ENCODE peak calls at places on chromosomes 16 and 17, in seven cellular contexts. M, D, A, Y, I, T and U are unnamed samples.

GRCh38 chr17:30290696-30291570 is 811 bp downstream of the BLMH start:
- DNase-seq in M (peak), D (peak), A (peak), Y (peak), I (peak), T (no peak), U (peak)

GRCh38 chr17:38917259-38917658 is 8.2 kb upstream of the LASP1NB start:
- DNase-seq in M (no peak), D (no peak), A (peak), Y (no peak), I (no peak), T (no peak), U (no peak)

GRCh38 chr16:648071-648785 is 937 bp upstream of the WDR90 start:
- DNase-seq in M (peak), D (no peak), A (peak), Y (no peak), I (no peak), T (peak), U (no peak)

GRCh38 chr17:36149296-36149820 is 27.1 kb downstream of the TBC1D3B start:
- DNase-seq in M (no peak), D (no peak), A (no peak), Y (no peak), I (no peak), T (peak), U (no peak)

GRCh38 chr16:4689091-4689671 is 4.2 kb upstream of the NUDT16L1 start:
- DNase-seq in M (no peak), D (no peak), A (no peak), Y (no peak), I (peak), T (no peak), U (no peak)

GRCh38 chr17:69342896-69343644 is 16.1 kb upstream of the ABCA5 start:
- DNase-seq in M (no peak), D (no peak), A (peak), Y (no peak), I (no peak), T (no peak), U (no peak)

GRCh38 chr16:88655053-88655732 is 4.3 kb upstream of the CYBA start:
- DNase-seq in M (no peak), D (no peak), A (no peak), Y (no peak), I (peak), T (no peak), U (no peak)

GRCh38 chr17:65453204-65453931 is 108.1 kb downstream of the AXIN2 start:
- DNase-seq in M (no peak), D (no peak), A (no peak), Y (no peak), I (no peak), T (no peak), U (no peak)

GRCh38 chr16:76653390-76654026 is 376.3 kb downstream of the CNTNAP4 start:
- DNase-seq in M (peak), D (peak), A (peak), Y (peak), I (no peak), T (peak), U (no peak)

GRCh38 chr16:56348168-56349085 is 76.9 kb downstream of the AMFR start:
- DNase-seq in M (peak), D (no peak), A (no peak), Y (peak), I (peak), T (no peak), U (no peak)

GRCh38 chr16:1414532-1415265 is at the start of gene UNKL:
- DNase-seq in M (peak), D (peak), A (peak), Y (peak), I (peak), T (peak), U (peak)

GRCh38 chr17:17609121-17609520 is 17.6 kb upstream of the PEMT start:
- DNase-seq in M (no peak), D (no peak), A (peak), Y (no peak), I (no peak), T (no peak), U (no peak)

GRCh38 chr17:59845595-59846390 is 47.0 kb downstream of the TUBD1 start:
- DNase-seq in M (peak), D (peak), A (peak), Y (peak), I (no peak), T (peak), U (no peak)

GRCh38 chr16:78669994-78670393 is 570.5 kb downstream of the WWOX start:
- DNase-seq in M (no peak), D (no peak), A (no peak), Y (no peak), I (peak), T (no peak), U (no peak)

GRCh38 chr16:84839956-84840355 is 20.2 kb downstream of the CRISPLD2 start:
- DNase-seq in M (no peak), D (no peak), A (no peak), Y (no peak), I (no peak), T (peak), U (peak)

GRCh38 chr17:80942360-80943345 is 49.0 kb upstream of the CHMP6 start:
- DNase-seq in M (no peak), D (no peak), A (no peak), Y (no peak), I (peak), T (no peak), U (no peak)

GRCh38 chr17:61139219-61139618 is 260.4 kb upstream of the TBX2 start:
- DNase-seq in M (no peak), D (peak), A (no peak), Y (no peak), I (no peak), T (peak), U (peak)

GRCh38 chr16:21033707-21034106 is 116.9 kb downstream of the DNAH3 start:
- DNase-seq in M (no peak), D (no peak), A (no peak), Y (no peak), I (peak), T (no peak), U (no peak)

GRCh38 chr17:50604470-50604869 is 30.2 kb upstream of the ABCC3 start:
- DNase-seq in M (peak), D (no peak), A (no peak), Y (no peak), I (peak), T (no peak), U (no peak)

GRCh38 chr17:45857977-45858708 is 13.5 kb downstream of the SPPL2C start:
- DNase-seq in M (no peak), D (peak), A (peak), Y (peak), I (no peak), T (no peak), U (peak)

GRCh38 chr16:66516808-66517585 is 32.9 kb downstream of the TK2 start:
- DNase-seq in M (peak), D (peak), A (peak), Y (no peak), I (peak), T (peak), U (peak)

GRCh38 chr17:61291457-61292311 is 108.0 kb upstream of the TBX2 start:
- DNase-seq in M (peak), D (no peak), A (no peak), Y (no peak), I (no peak), T (no peak), U (no peak)

GRCh38 chr16:14611660-14612059 is 18.4 kb downstream of the PARN start:
- DNase-seq in M (no peak), D (no peak), A (no peak), Y (no peak), I (no peak), T (no peak), U (no peak)

GRCh38 chr17:81298325-81298990 is 3.4 kb upstream of the SLC38A10 start:
- DNase-seq in M (no peak), D (no peak), A (peak), Y (no peak), I (no peak), T (no peak), U (no peak)

GRCh38 chr17:57861737-57862409 is 12.0 kb upstream of the MRPS23 start:
- DNase-seq in M (no peak), D (no peak), A (peak), Y (no peak), I (peak), T (no peak), U (no peak)

GRCh38 chr16:48076455-48077012 is 79.3 kb downstream of the ABCC12 start:
- DNase-seq in M (no peak), D (no peak), A (no peak), Y (no peak), I (no peak), T (no peak), U (no peak)

GRCh38 chr16:71929048-71929447 is 33.7 kb downstream of the IST1 start:
- DNase-seq in M (no peak), D (no peak), A (no peak), Y (no peak), I (no peak), T (no peak), U (no peak)

GRCh38 chr17:28667870-28668269 is 5.9 kb downstream of the SUPT6H start:
- DNase-seq in M (no peak), D (no peak), A (no peak), Y (no peak), I (no peak), T (no peak), U (no peak)

GRCh38 chr17:77363821-77364361 is 223.1 kb downstream of the SEC14L1 start:
- DNase-seq in M (no peak), D (no peak), A (no peak), Y (no peak), I (peak), T (no peak), U (no peak)

GRCh38 chr17:78366109-78366848 is 6.4 kb upstream of the SOCS3 start:
- DNase-seq in M (peak), D (peak), A (peak), Y (no peak), I (peak), T (peak), U (no peak)

GRCh38 chr17:3127451-3127850 is at the start of gene OR1G1:
- DNase-seq in M (no peak), D (no peak), A (no peak), Y (no peak), I (no peak), T (no peak), U (no peak)

GRCh38 chr16:56263711-56264608 is 72.7 kb downstream of the GNAO1 start:
- DNase-seq in M (no peak), D (no peak), A (no peak), Y (no peak), I (peak), T (no peak), U (no peak)

GRCh38 chr16:85611455-85612190 is 1.5 kb upstream of the GSE1 start:
- DNase-seq in M (peak), D (peak), A (peak), Y (peak), I (peak), T (peak), U (peak)

GRCh38 chr16:7745321-7745720 is 412.7 kb downstream of the RBFOX1 start:
- DNase-seq in M (no peak), D (no peak), A (no peak), Y (no peak), I (no peak), T (no peak), U (no peak)

GRCh38 chr16:57303910-57304168 is 19.4 kb upstream of the PLLP start:
- DNase-seq in M (no peak), D (no peak), A (no peak), Y (no peak), I (no peak), T (no peak), U (no peak)

GRCh38 chr16:6193718-6194117 is 1096.1 kb upstream of the EEF2KMT start:
- DNase-seq in M (no peak), D (no peak), A (no peak), Y (no peak), I (no peak), T (peak), U (no peak)

GRCh38 chr17:60305141-60305540 is 86.8 kb downstream of the USP32 start:
- DNase-seq in M (no peak), D (no peak), A (peak), Y (no peak), I (no peak), T (peak), U (no peak)